ENCODE peak calls at places on chromosomes 13 and 19, in ten cellular contexts. One of them, this sample, is unnamed.

GRCh38 chr19:35555301-35556005 is 8.0 kb downstream of the ATP4A start:
- DNase-seq in hepatocyte: no peak
- DNase-seq in AG04450: no peak
- DNase-seq in coronary artery: no peak
- DNase-seq in aorta: no peak
- DNase-seq in tibial artery: no peak
- DNase-seq in SK-N-SH: peak; percentile 84
- DNase-seq in lower lobe of right lung: no peak
- DNase-seq in effector memory CD4-positive, alpha-beta T cell: no peak
- DNase-seq in retinal pigment epithelial cell: no peak
- DNase-seq in this sample: no peak

GRCh38 chr13:42720116-42720857 is 61.1 kb upstream of the FAM216B start:
- DNase-seq in hepatocyte: peak; percentile 86
- DNase-seq in AG04450: peak; percentile 91
- DNase-seq in coronary artery: no peak
- DNase-seq in aorta: no peak
- DNase-seq in tibial artery: no peak
- DNase-seq in SK-N-SH: no peak
- DNase-seq in lower lobe of right lung: no peak
- DNase-seq in effector memory CD4-positive, alpha-beta T cell: no peak
- DNase-seq in retinal pigment epithelial cell: peak; percentile 91
- DNase-seq in this sample: peak; percentile 57

GRCh38 chr13:70183041-70183440 is 74.8 kb upstream of the KLHL1 start:
- DNase-seq in hepatocyte: no peak
- DNase-seq in AG04450: no peak
- DNase-seq in coronary artery: no peak
- DNase-seq in aorta: no peak
- DNase-seq in tibial artery: no peak
- DNase-seq in SK-N-SH: no peak
- DNase-seq in lower lobe of right lung: no peak
- DNase-seq in effector memory CD4-positive, alpha-beta T cell: no peak
- DNase-seq in retinal pigment epithelial cell: peak; percentile 53
- DNase-seq in this sample: no peak

GRCh38 chr19:15324791-15325519 is 7.4 kb downstream of the BRD4 start:
- DNase-seq in hepatocyte: no peak
- DNase-seq in AG04450: no peak
- DNase-seq in coronary artery: no peak
- DNase-seq in aorta: peak; percentile 30
- DNase-seq in tibial artery: no peak
- DNase-seq in SK-N-SH: no peak
- DNase-seq in lower lobe of right lung: no peak
- DNase-seq in effector memory CD4-positive, alpha-beta T cell: no peak
- DNase-seq in retinal pigment epithelial cell: no peak
- DNase-seq in this sample: peak; percentile 10

GRCh38 chr13:113088691-113089020 is 16.9 kb upstream of the F7 start:
- DNase-seq in hepatocyte: no peak
- DNase-seq in AG04450: no peak
- DNase-seq in coronary artery: no peak
- DNase-seq in aorta: peak; percentile 57
- DNase-seq in tibial artery: no peak
- DNase-seq in SK-N-SH: no peak
- DNase-seq in lower lobe of right lung: peak; percentile 37
- DNase-seq in effector memory CD4-positive, alpha-beta T cell: no peak
- DNase-seq in retinal pigment epithelial cell: no peak
- DNase-seq in this sample: peak; percentile 73

GRCh38 chr13:73714522-73714921 is 419.7 kb downstream of the KLF12 start:
- DNase-seq in hepatocyte: no peak
- DNase-seq in AG04450: no peak
- DNase-seq in coronary artery: no peak
- DNase-seq in aorta: no peak
- DNase-seq in tibial artery: no peak
- DNase-seq in SK-N-SH: no peak
- DNase-seq in lower lobe of right lung: no peak
- DNase-seq in effector memory CD4-positive, alpha-beta T cell: no peak
- DNase-seq in retinal pigment epithelial cell: no peak
- DNase-seq in this sample: no peak

GRCh38 chr13:32081591-32081990 is 50.0 kb downstream of the FRY start:
- DNase-seq in hepatocyte: no peak
- DNase-seq in AG04450: no peak
- DNase-seq in coronary artery: no peak
- DNase-seq in aorta: no peak
- DNase-seq in tibial artery: no peak
- DNase-seq in SK-N-SH: no peak
- DNase-seq in lower lobe of right lung: no peak
- DNase-seq in effector memory CD4-positive, alpha-beta T cell: no peak
- DNase-seq in retinal pigment epithelial cell: no peak
- DNase-seq in this sample: no peak

GRCh38 chr19:36246006-36246391 is 31.1 kb downstream of the ZNF146 start:
- DNase-seq in hepatocyte: no peak
- DNase-seq in AG04450: no peak
- DNase-seq in coronary artery: no peak
- DNase-seq in aorta: no peak
- DNase-seq in tibial artery: no peak
- DNase-seq in SK-N-SH: peak; percentile 41
- DNase-seq in lower lobe of right lung: no peak
- DNase-seq in effector memory CD4-positive, alpha-beta T cell: no peak
- DNase-seq in retinal pigment epithelial cell: no peak
- DNase-seq in this sample: no peak

GRCh38 chr13:31797154-31797775 is 57.9 kb downstream of the RXFP2 start:
- DNase-seq in hepatocyte: peak; percentile 57
- DNase-seq in AG04450: peak; percentile 2
- DNase-seq in coronary artery: no peak
- DNase-seq in aorta: no peak
- DNase-seq in tibial artery: no peak
- DNase-seq in SK-N-SH: peak; percentile 61
- DNase-seq in lower lobe of right lung: no peak
- DNase-seq in effector memory CD4-positive, alpha-beta T cell: no peak
- DNase-seq in retinal pigment epithelial cell: no peak
- DNase-seq in this sample: no peak

GRCh38 chr19:46732966-46733692 is 12.7 kb upstream of the FKRP start:
- DNase-seq in hepatocyte: no peak
- DNase-seq in AG04450: no peak
- DNase-seq in coronary artery: no peak
- DNase-seq in aorta: peak; percentile 78
- DNase-seq in tibial artery: peak; percentile 58
- DNase-seq in SK-N-SH: no peak
- DNase-seq in lower lobe of right lung: peak; percentile 79
- DNase-seq in effector memory CD4-positive, alpha-beta T cell: no peak
- DNase-seq in retinal pigment epithelial cell: no peak
- DNase-seq in this sample: peak; percentile 89

GRCh38 chr13:98397221-98397620 is 179.7 kb downstream of the STK24 start:
- DNase-seq in hepatocyte: no peak
- DNase-seq in AG04450: no peak
- DNase-seq in coronary artery: no peak
- DNase-seq in aorta: no peak
- DNase-seq in tibial artery: no peak
- DNase-seq in SK-N-SH: no peak
- DNase-seq in lower lobe of right lung: no peak
- DNase-seq in effector memory CD4-positive, alpha-beta T cell: no peak
- DNase-seq in retinal pigment epithelial cell: no peak
- DNase-seq in this sample: no peak

GRCh38 chr19:609001-609340 is 19.3 kb downstream of the HCN2 start:
- DNase-seq in hepatocyte: no peak
- DNase-seq in AG04450: no peak
- DNase-seq in coronary artery: no peak
- DNase-seq in aorta: no peak
- DNase-seq in tibial artery: peak; percentile 45
- DNase-seq in SK-N-SH: peak; percentile 89
- DNase-seq in lower lobe of right lung: peak; percentile 81
- DNase-seq in effector memory CD4-positive, alpha-beta T cell: no peak
- DNase-seq in retinal pigment epithelial cell: peak; percentile 83
- DNase-seq in this sample: peak; percentile 67

GRCh38 chr19:3359850-3360493 is 6.4 kb upstream of the NFIC start:
- DNase-seq in hepatocyte: peak; percentile 62
- DNase-seq in AG04450: no peak
- DNase-seq in coronary artery: no peak
- DNase-seq in aorta: no peak
- DNase-seq in tibial artery: no peak
- DNase-seq in SK-N-SH: peak; percentile 87
- DNase-seq in lower lobe of right lung: no peak
- DNase-seq in effector memory CD4-positive, alpha-beta T cell: no peak
- DNase-seq in retinal pigment epithelial cell: no peak
- DNase-seq in this sample: no peak

GRCh38 chr13:74135306-74136088 is 1.3 kb upstream of the KLF12 start:
- DNase-seq in hepatocyte: peak; percentile 90
- DNase-seq in AG04450: no peak
- DNase-seq in coronary artery: peak; percentile 84
- DNase-seq in aorta: peak; percentile 91
- DNase-seq in tibial artery: peak; percentile 53
- DNase-seq in SK-N-SH: peak; percentile 92
- DNase-seq in lower lobe of right lung: peak; percentile 66
- DNase-seq in effector memory CD4-positive, alpha-beta T cell: peak; percentile 45
- DNase-seq in retinal pigment epithelial cell: no peak
- DNase-seq in this sample: peak; percentile 70

GRCh38 chr13:95002968-95003813 is 290.8 kb upstream of the SOX21 start:
- DNase-seq in hepatocyte: peak; percentile 13
- DNase-seq in AG04450: no peak
- DNase-seq in coronary artery: no peak
- DNase-seq in aorta: no peak
- DNase-seq in tibial artery: no peak
- DNase-seq in SK-N-SH: peak; percentile 57
- DNase-seq in lower lobe of right lung: no peak
- DNase-seq in effector memory CD4-positive, alpha-beta T cell: no peak
- DNase-seq in retinal pigment epithelial cell: peak; percentile 5
- DNase-seq in this sample: peak; percentile 36

GRCh38 chr19:47110521-47111080 is 3.0 kb downstream of the ZC3H4 start:
- DNase-seq in hepatocyte: no peak
- DNase-seq in AG04450: no peak
- DNase-seq in coronary artery: no peak
- DNase-seq in aorta: no peak
- DNase-seq in tibial artery: no peak
- DNase-seq in SK-N-SH: no peak
- DNase-seq in lower lobe of right lung: no peak
- DNase-seq in effector memory CD4-positive, alpha-beta T cell: no peak
- DNase-seq in retinal pigment epithelial cell: no peak
- DNase-seq in this sample: peak; percentile 60

GRCh38 chr13:33026489-33027152 is 10.4 kb downstream of the KL start:
- DNase-seq in hepatocyte: no peak
- DNase-seq in AG04450: no peak
- DNase-seq in coronary artery: no peak
- DNase-seq in aorta: no peak
- DNase-seq in tibial artery: no peak
- DNase-seq in SK-N-SH: no peak
- DNase-seq in lower lobe of right lung: no peak
- DNase-seq in effector memory CD4-positive, alpha-beta T cell: no peak
- DNase-seq in retinal pigment epithelial cell: no peak
- DNase-seq in this sample: no peak

GRCh38 chr13:112545866-112546265 is 42.1 kb downstream of the TUBGCP3 start:
- DNase-seq in hepatocyte: peak; percentile 51
- DNase-seq in AG04450: peak; percentile 55
- DNase-seq in coronary artery: no peak
- DNase-seq in aorta: no peak
- DNase-seq in tibial artery: no peak
- DNase-seq in SK-N-SH: no peak
- DNase-seq in lower lobe of right lung: no peak
- DNase-seq in effector memory CD4-positive, alpha-beta T cell: no peak
- DNase-seq in retinal pigment epithelial cell: peak; percentile 39
- DNase-seq in this sample: no peak

GRCh38 chr19:41993612-41994483 is at the start of gene ATP1A3:
- DNase-seq in hepatocyte: peak; percentile 52
- DNase-seq in AG04450: no peak
- DNase-seq in coronary artery: no peak
- DNase-seq in aorta: no peak
- DNase-seq in tibial artery: no peak
- DNase-seq in SK-N-SH: peak; percentile 95
- DNase-seq in lower lobe of right lung: no peak
- DNase-seq in effector memory CD4-positive, alpha-beta T cell: peak; percentile 47
- DNase-seq in retinal pigment epithelial cell: peak; percentile 44
- DNase-seq in this sample: peak; percentile 37

GRCh38 chr13:112899618-112900600 is 69.1 kb upstream of the MCF2L start:
- DNase-seq in hepatocyte: no peak
- DNase-seq in AG04450: no peak
- DNase-seq in coronary artery: no peak
- DNase-seq in aorta: peak; percentile 55
- DNase-seq in tibial artery: no peak
- DNase-seq in SK-N-SH: no peak
- DNase-seq in lower lobe of right lung: no peak
- DNase-seq in effector memory CD4-positive, alpha-beta T cell: no peak
- DNase-seq in retinal pigment epithelial cell: no peak
- DNase-seq in this sample: no peak

GRCh38 chr13:51856027-51856736 is 5.6 kb upstream of the CCDC70 start:
- DNase-seq in hepatocyte: peak; percentile 23
- DNase-seq in AG04450: no peak
- DNase-seq in coronary artery: no peak
- DNase-seq in aorta: no peak
- DNase-seq in tibial artery: no peak
- DNase-seq in SK-N-SH: no peak
- DNase-seq in lower lobe of right lung: no peak
- DNase-seq in effector memory CD4-positive, alpha-beta T cell: no peak
- DNase-seq in retinal pigment epithelial cell: no peak
- DNase-seq in this sample: no peak

GRCh38 chr19:49145485-49146407 is 9.4 kb downstream of the HRC start:
- DNase-seq in hepatocyte: peak; percentile 78
- DNase-seq in AG04450: no peak
- DNase-seq in coronary artery: no peak
- DNase-seq in aorta: peak; percentile 94
- DNase-seq in tibial artery: peak; percentile 76
- DNase-seq in SK-N-SH: peak; percentile 84
- DNase-seq in lower lobe of right lung: peak; percentile 82
- DNase-seq in effector memory CD4-positive, alpha-beta T cell: peak; percentile 71
- DNase-seq in retinal pigment epithelial cell: no peak
- DNase-seq in this sample: peak; percentile 94
- H3K4me3 ChIP-seq in hepatocyte: no peak overlapping the region
- H3K4me3 ChIP-seq in AG04450: peak overlapping the region; percentile 47
- H3K4me3 ChIP-seq in coronary artery: peak overlapping the region; percentile 67
- H3K4me3 ChIP-seq in aorta: no peak overlapping the region
- H3K4me3 ChIP-seq in tibial artery: peak overlapping the region; percentile 34
- H3K4me3 ChIP-seq in SK-N-SH: peak overlapping the region; percentile 14
- H3K4me3 ChIP-seq in lower lobe of right lung: peak overlapping the region; percentile 17
- H3K4me3 ChIP-seq in effector memory CD4-positive, alpha-beta T cell: peak overlapping the region; percentile 3
- H3K4me3 ChIP-seq in retinal pigment epithelial cell: peak overlapping the region; percentile 33
- H3K4me3 ChIP-seq in this sample: no peak overlapping the region

GRCh38 chr19:11481777-11482383 is 1.0 kb upstream of the ELAVL3 start:
- DNase-seq in hepatocyte: peak; percentile 64
- DNase-seq in AG04450: peak; percentile 59
- DNase-seq in coronary artery: no peak
- DNase-seq in aorta: peak; percentile 88
- DNase-seq in tibial artery: peak; percentile 69
- DNase-seq in SK-N-SH: peak; percentile 93
- DNase-seq in lower lobe of right lung: peak; percentile 67
- DNase-seq in effector memory CD4-positive, alpha-beta T cell: peak; percentile 48
- DNase-seq in retinal pigment epithelial cell: peak; percentile 72
- DNase-seq in this sample: peak; percentile 81
- H3K4me3 ChIP-seq in hepatocyte: peak overlapping the region; percentile 33
- H3K4me3 ChIP-seq in AG04450: peak overlapping the region; percentile 51
- H3K4me3 ChIP-seq in coronary artery: peak overlapping the region; percentile 67
- H3K4me3 ChIP-seq in aorta: no peak overlapping the region
- H3K4me3 ChIP-seq in tibial artery: peak overlapping the region; percentile 16
- H3K4me3 ChIP-seq in SK-N-SH: peak overlapping the region; percentile 51
- H3K4me3 ChIP-seq in lower lobe of right lung: peak overlapping the region; percentile 49
- H3K4me3 ChIP-seq in effector memory CD4-positive, alpha-beta T cell: peak overlapping the region; percentile 22
- H3K4me3 ChIP-seq in retinal pigment epithelial cell: peak overlapping the region; percentile 42
- H3K4me3 ChIP-seq in this sample: peak overlapping the region; percentile 43

GRCh38 chr19:29561601-29562000 is 35.8 kb downstream of the VSTM2B start:
- DNase-seq in hepatocyte: no peak
- DNase-seq in AG04450: no peak
- DNase-seq in coronary artery: peak; percentile 36
- DNase-seq in aorta: no peak
- DNase-seq in tibial artery: no peak
- DNase-seq in SK-N-SH: no peak
- DNase-seq in lower lobe of right lung: no peak
- DNase-seq in effector memory CD4-positive, alpha-beta T cell: no peak
- DNase-seq in retinal pigment epithelial cell: no peak
- DNase-seq in this sample: no peak
- H3K4me3 ChIP-seq in hepatocyte: no peak overlapping the region
- H3K4me3 ChIP-seq in AG04450: no peak overlapping the region
- H3K4me3 ChIP-seq in coronary artery: no peak overlapping the region
- H3K4me3 ChIP-seq in aorta: no peak overlapping the region
- H3K4me3 ChIP-seq in tibial artery: no peak overlapping the region
- H3K4me3 ChIP-seq in SK-N-SH: no peak overlapping the region
- H3K4me3 ChIP-seq in lower lobe of right lung: no peak overlapping the region
- H3K4me3 ChIP-seq in effector memory CD4-positive, alpha-beta T cell: no peak overlapping the region
- H3K4me3 ChIP-seq in retinal pigment epithelial cell: no peak overlapping the region
- H3K4me3 ChIP-seq in this sample: no peak overlapping the region

GRCh38 chr19:7682175-7682855 is 1.7 kb downstream of the TRAPPC5 start:
- DNase-seq in hepatocyte: no peak
- DNase-seq in AG04450: no peak
- DNase-seq in coronary artery: no peak
- DNase-seq in aorta: no peak
- DNase-seq in tibial artery: no peak
- DNase-seq in SK-N-SH: no peak
- DNase-seq in lower lobe of right lung: no peak
- DNase-seq in effector memory CD4-positive, alpha-beta T cell: no peak
- DNase-seq in retinal pigment epithelial cell: no peak
- DNase-seq in this sample: no peak
- H3K4me3 ChIP-seq in hepatocyte: no peak overlapping the region
- H3K4me3 ChIP-seq in AG04450: peak overlapping the region; percentile 92
- H3K4me3 ChIP-seq in coronary artery: peak overlapping the region; percentile 87
- H3K4me3 ChIP-seq in aorta: no peak overlapping the region
- H3K4me3 ChIP-seq in tibial artery: peak overlapping the region; percentile 79
- H3K4me3 ChIP-seq in SK-N-SH: peak overlapping the region; percentile 87
- H3K4me3 ChIP-seq in lower lobe of right lung: peak overlapping the region; percentile 100
- H3K4me3 ChIP-seq in effector memory CD4-positive, alpha-beta T cell: peak overlapping the region; percentile 99
- H3K4me3 ChIP-seq in retinal pigment epithelial cell: peak overlapping the region; percentile 87
- H3K4me3 ChIP-seq in this sample: peak overlapping the region; percentile 96

This sample was measured in left lung.